ENCODE peak calls at places on chromosome X, in nine cellular contexts. N is H4; R is stimulated activated CD4-positive, alpha-beta T cell treated with anti-CD3 and anti-CD28 coated beads, Interleukin-4, amount 100 ng/mL, for 24 hours; L is neuronal stem cell; F is frontal cortex; W is psoas muscle; E is RPMI7951; K is NCI-H1930; B is upper lobe of left lung. O is an unnamed sample.

GRCh38 chrX:124023838-124024238 is 62.3 kb downstream of the STAG2 start:
- DNase-seq in W (no peak), L (no peak), R (no peak), F (no peak), N (no peak), K (no peak), B (no peak), E (peak; percentile 1), O (no peak)

GRCh38 chrX:9865804-9866471 is 79.7 kb downstream of the SHROOM2 start:
- DNase-seq in K (no peak), R (no peak), N (no peak), E (peak; percentile 50), B (no peak), W (no peak), F (no peak), L (no peak), O (no peak)

GRCh38 chrX:16472345-16472744 is 177.6 kb upstream of the S100G start:
- DNase-seq in W (no peak), R (no peak), L (no peak), E (no peak), B (no peak), N (no peak), K (no peak), F (no peak), O (no peak)

GRCh38 chrX:119391279-119391678 is 7.9 kb upstream of the SLC25A43 start:
- DNase-seq in B (no peak), N (peak; percentile 21), E (peak; percentile 37), W (no peak), R (no peak), F (no peak), L (no peak), K (no peak), O (peak; percentile 12)

GRCh38 chrX:139831689-139832456 is 101.0 kb downstream of the ATP11C start:
- DNase-seq in K (no peak), L (no peak), N (peak; percentile 69), E (peak; percentile 68), F (no peak), W (no peak), R (no peak), B (no peak), O (peak; percentile 79)

GRCh38 chrX:110846071-110846470 is 50.5 kb upstream of the CHRDL1 start:
- DNase-seq in R (no peak), W (no peak), K (no peak), N (no peak), L (no peak), B (no peak), F (no peak), E (peak; percentile 46), O (no peak)

GRCh38 chrX:16524327-16524726 is 125.6 kb upstream of the S100G start:
- DNase-seq in N (no peak), K (no peak), W (no peak), B (no peak), L (no peak), E (no peak), F (no peak), R (no peak), O (no peak)

GRCh38 chrX:52821079-52821760 is 10.1 kb downstream of the XAGE5 start:
- DNase-seq in L (no peak), N (no peak), W (no peak), B (no peak), E (no peak), R (no peak), K (no peak), F (no peak), O (no peak)

GRCh38 chrX:87571965-87572364 is 54.4 kb downstream of the KLHL4 start:
- DNase-seq in W (no peak), E (no peak), K (no peak), F (no peak), N (peak; percentile 34), R (no peak), L (no peak), B (no peak), O (no peak)

GRCh38 chrX:23493941-23494374 is 159.3 kb downstream of the PTCHD1 start:
- DNase-seq in E (peak; percentile 88), B (no peak), K (no peak), L (no peak), W (no peak), N (peak; percentile 80), F (no peak), R (no peak), O (peak; percentile 20)

GRCh38 chrX:140432328-140433025 is 72.4 kb downstream of the SOX3 start:
- DNase-seq in L (no peak), K (no peak), B (no peak), R (no peak), E (peak; percentile 37), W (no peak), N (no peak), F (peak; percentile 2), O (no peak)

O was measured in A673.